ENCODE peak calls at places on chromosomes 1 and 21, in seven cellular contexts. O is aorta; N is lower lobe of right lung; I is transverse colon; R is heart left ventricle; P is mesendoderm; A is CD8-positive, alpha-beta memory T cell. H is an unnamed sample. For H3K27me3, the result is how much of the 10 kb centered on the place peaks cover.

GRCh38 chr1:3275471-3276340 is 178.8 kb upstream of the ARHGEF16 start:
- DNase-seq in R (no peak), P (no peak), I (no peak), O (peak), A (no peak), N (no peak), H (no peak)

GRCh38 chr21:40809673-40810072 is 37.3 kb downstream of the DSCAM start:
- DNase-seq in A (no peak), O (no peak), P (no peak), N (no peak), I (no peak), R (no peak), H (no peak)

GRCh38 chr1:156875067-156875615 is 14.5 kb downstream of the NTRK1 start:
- DNase-seq in I (no peak), P (no peak), N (no peak), A (no peak), O (no peak), R (peak), H (no peak)

GRCh38 chr1:240737268-240737667 is 125.3 kb upstream of the GREM2 start:
- DNase-seq in A (no peak), O (no peak), R (no peak), I (no peak), N (no peak), P (no peak), H (no peak)

GRCh38 chr1:112536561-112536960 is 27.8 kb downstream of the WNT2B start:
- DNase-seq in P (no peak), A (no peak), R (no peak), N (no peak), O (no peak), I (no peak), H (no peak)

GRCh38 chr1:212557739-212558664 is 50.6 kb upstream of the ATF3 start:
- DNase-seq in R (peak), N (peak), P (peak), A (no peak), O (no peak), I (peak), H (no peak)

GRCh38 chr1:189597083-189597482 is 880.6 kb downstream of the BRINP3 start:
- DNase-seq in O (no peak), N (peak), R (no peak), P (no peak), A (no peak), I (no peak), H (no peak)

GRCh38 chr1:239386453-239387303 is at the start of gene CHRM3:
- DNase-seq in R (peak), I (peak), P (peak), O (peak), A (no peak), N (peak), H (peak)

GRCh38 chr21:45283019-45283610 is 4.6 kb downstream of the POFUT2 start:
- DNase-seq in A (no peak), O (no peak), R (no peak), I (no peak), P (no peak), N (peak), H (no peak)

GRCh38 chr1:60762176-60762575 is 320.2 kb upstream of the NFIA start:
- DNase-seq in I (no peak), N (no peak), O (no peak), A (no peak), R (no peak), P (no peak), H (no peak)

GRCh38 chr1:235075955-235076308 is 52.7 kb downstream of the TOMM20 start:
- DNase-seq in I (no peak), R (no peak), P (no peak), O (peak), N (peak), A (no peak), H (no peak)

GRCh38 chr1:31683997-31684396 is 19.8 kb downstream of the COL16A1 start:
- DNase-seq in N (no peak), I (peak), A (no peak), O (no peak), P (peak), R (no peak), H (no peak)

GRCh38 chr1:234768171-234768568 is 158.2 kb upstream of the IRF2BP2 start:
- DNase-seq in A (no peak), I (no peak), R (no peak), O (no peak), N (no peak), P (no peak), H (no peak)

GRCh38 chr1:231844986-231845502 is 218.5 kb downstream of the DISC1 start:
- DNase-seq in R (no peak), O (peak), A (no peak), N (no peak), P (no peak), I (no peak), H (no peak)
- H3K4me3 ChIP-seq in R (peak), O (no peak), A (no peak), N (no peak), P (no peak), I (no peak), H (no peak)

GRCh38 chr1:50973255-50973654 is 3.2 kb downstream of the CDKN2C start:
- DNase-seq in N (no peak), P (no peak), O (no peak), R (no peak), A (no peak), I (no peak), H (no peak)

GRCh38 chr1:50975436-50975835 is 5.4 kb downstream of the CDKN2C start:
- DNase-seq in P (no peak), O (no peak), I (no peak), N (no peak), A (no peak), R (no peak), H (no peak)

GRCh38 chr1:50973875-50974617 is 4.0 kb downstream of the CDKN2C start:
- DNase-seq in N (no peak), O (no peak), A (no peak), I (no peak), P (peak), R (no peak), H (no peak)

GRCh38 chr1:50976111-50976889 is 6.3 kb downstream of the CDKN2C start:
- DNase-seq in R (no peak), A (no peak), I (no peak), N (no peak), O (no peak), P (peak), H (no peak)

GRCh38 chr1:50974618-50974935 is 4.5 kb downstream of the CDKN2C start:
- DNase-seq in A (no peak), N (no peak), O (no peak), I (no peak), P (no peak), R (no peak), H (no peak)
- H3K27me3 ChIP-seq in A (under half), N (under half), O (under half), I (under half), P (under half), R (under half), H (under half)

GRCh38 chr1:192803501-192803900 is 5.3 kb upstream of the RGS2 start:
- DNase-seq in A (no peak), R (no peak), P (no peak), I (no peak), O (no peak), N (no peak), H (no peak)
- H3K27ac ChIP-seq in A (no peak), R (no peak), P (no peak), I (no peak), O (no peak), N (no peak), H (no peak)

GRCh38 chr1:149937779-149938178 is 1.1 kb upstream of the MTMR11 start:
- DNase-seq in R (no peak), O (no peak), A (no peak), N (no peak), I (no peak), P (no peak), H (no peak)

GRCh38 chr1:149945206-149945605 is 8.5 kb upstream of the MTMR11 start:
- DNase-seq in I (no peak), O (no peak), P (no peak), N (no peak), A (no peak), R (no peak), H (no peak)

GRCh38 chr1:149942885-149943284 is 6.2 kb upstream of the MTMR11 start:
- DNase-seq in I (no peak), A (no peak), P (no peak), R (no peak), N (no peak), O (no peak), H (no peak)

GRCh38 chr1:149940427-149940826 is 3.7 kb upstream of the MTMR11 start:
- DNase-seq in N (no peak), O (no peak), R (no peak), P (no peak), I (no peak), A (no peak), H (no peak)

GRCh38 chr1:149942207-149942606 is 5.5 kb upstream of the MTMR11 start:
- DNase-seq in A (no peak), O (no peak), N (no peak), P (peak), R (no peak), I (peak), H (no peak)
- H3K4me3 ChIP-seq in A (no peak), O (no peak), N (no peak), P (no peak), R (no peak), I (no peak), H (no peak)

GRCh38 chr1:88982055-88982454 is 10.4 kb downstream of the KYAT3 start:
- DNase-seq in O (no peak), I (no peak), R (no peak), A (no peak), P (no peak), N (no peak), H (no peak)
- H3K27me3 ChIP-seq in O (under half), I (under half), R (under half), A (under half), P (under half), N (under half), H (under half)

GRCh38 chr1:211133841-211134669 is at the start of gene KCNH1:
- DNase-seq in P (peak), A (peak), O (peak), R (peak), N (peak), I (peak), H (peak)
- H3K27ac ChIP-seq in P (no peak), A (no peak), O (no peak), R (no peak), N (no peak), I (peak), H (no peak)

GRCh38 chr1:80251591-80251990 is 1245.1 kb upstream of the ADGRL4 start:
- DNase-seq in N (no peak), I (no peak), O (no peak), A (no peak), P (no peak), R (no peak), H (no peak)
- H3K4me3 ChIP-seq in N (no peak), I (no peak), O (no peak), A (no peak), P (no peak), R (no peak), H (no peak)